ENCODE peak calls at places on chromosomes 5 and 9, in seven cellular contexts. Q is spleen, N is HepG2, V is HCT116, F is prostate gland, Z is breast epithelium, J is stomach. U is an unnamed sample.

GRCh38 chr5:6490693-6491092 is 42.0 kb downstream of the UBE2QL1 start:
- DNase-seq in Q (no peak), N (no peak), V (no peak), F (no peak), Z (no peak), J (peak), U (no peak)

GRCh38 chr9:125757834-125758233 is 10.7 kb downstream of the PBX3 start:
- DNase-seq in Q (no peak), N (no peak), V (no peak), F (no peak), Z (no peak), J (no peak), U (no peak)

GRCh38 chr9:14314929-14315753 is 1.2 kb upstream of the NFIB start:
- DNase-seq in Q (peak), N (peak), V (no peak), F (peak), Z (peak), J (peak), U (peak)

GRCh38 chr5:104635216-104635615 is 1072.6 kb upstream of the NUDT12 start:
- DNase-seq in Q (no peak), N (no peak), V (no peak), F (no peak), Z (no peak), J (no peak), U (no peak)

GRCh38 chr5:172758077-172758835 is 12.7 kb downstream of the DUSP1 start:
- DNase-seq in Q (peak), N (no peak), V (no peak), F (no peak), Z (no peak), J (no peak), U (peak)

GRCh38 chr9:93684161-93684765 is 107.9 kb downstream of the PHF2 start:
- DNase-seq in Q (peak), N (no peak), V (no peak), F (peak), Z (no peak), J (no peak), U (no peak)

GRCh38 chr5:91296691-91297143 is 86.4 kb downstream of the ARRDC3 start:
- DNase-seq in Q (no peak), N (no peak), V (no peak), F (no peak), Z (peak), J (peak), U (peak)

GRCh38 chr9:28600226-28600625 is 1026.9 kb upstream of the C9orf72 start:
- DNase-seq in Q (no peak), N (no peak), V (no peak), F (no peak), Z (no peak), J (no peak), U (no peak)

GRCh38 chr9:128149001-128149701 is at the start of gene LCN2:
- DNase-seq in Q (peak), N (no peak), V (peak), F (peak), Z (peak), J (peak), U (no peak)

GRCh38 chr9:127498298-127498697 is 47.0 kb downstream of the LRSAM1 start:
- DNase-seq in Q (no peak), N (no peak), V (no peak), F (no peak), Z (no peak), J (no peak), U (no peak)

GRCh38 chr5:10936081-10936480 is 175.0 kb upstream of the DAP start:
- DNase-seq in Q (no peak), N (no peak), V (no peak), F (no peak), Z (no peak), J (no peak), U (no peak)

GRCh38 chr9:21660976-21661375 is 141.5 kb upstream of the MTAP start:
- DNase-seq in Q (no peak), N (no peak), V (no peak), F (no peak), Z (no peak), J (no peak), U (no peak)

GRCh38 chr9:134333234-134333873 is 7.1 kb downstream of the RXRA start:
- DNase-seq in Q (no peak), N (peak), V (no peak), F (no peak), Z (no peak), J (peak), U (no peak)

GRCh38 chr5:80185095-80185494 is 70.8 kb downstream of the SERINC5 start:
- DNase-seq in Q (no peak), N (no peak), V (no peak), F (no peak), Z (no peak), J (no peak), U (no peak)

GRCh38 chr9:107888773-107889227 is 399.2 kb upstream of the KLF4 start:
- DNase-seq in Q (no peak), N (no peak), V (no peak), F (no peak), Z (no peak), J (no peak), U (no peak)

GRCh38 chr5:124641154-124641792 is 105.2 kb downstream of the ZNF608 start:
- DNase-seq in Q (no peak), N (no peak), V (no peak), F (no peak), Z (no peak), J (peak), U (no peak)

GRCh38 chr5:174371600-174372094 is 326.1 kb downstream of the NSG2 start:
- DNase-seq in Q (no peak), N (no peak), V (peak), F (no peak), Z (no peak), J (no peak), U (no peak)

GRCh38 chr5:33237471-33237870 is 203.3 kb upstream of the TARS1 start:
- DNase-seq in Q (no peak), N (no peak), V (no peak), F (no peak), Z (no peak), J (no peak), U (no peak)

GRCh38 chr9:133009906-133010582 is 20.8 kb upstream of the GTF3C5 start:
- DNase-seq in Q (no peak), N (no peak), V (no peak), F (no peak), Z (no peak), J (no peak), U (peak)

GRCh38 chr9:125436613-125437443 is 175.2 kb downstream of the GAPVD1 start:
- DNase-seq in Q (no peak), N (no peak), V (no peak), F (no peak), Z (no peak), J (no peak), U (peak)

GRCh38 chr9:555493-555892 is 286.0 kb upstream of the DMRT1 start:
- DNase-seq in Q (no peak), N (no peak), V (no peak), F (no peak), Z (no peak), J (no peak), U (no peak)

DNA sequence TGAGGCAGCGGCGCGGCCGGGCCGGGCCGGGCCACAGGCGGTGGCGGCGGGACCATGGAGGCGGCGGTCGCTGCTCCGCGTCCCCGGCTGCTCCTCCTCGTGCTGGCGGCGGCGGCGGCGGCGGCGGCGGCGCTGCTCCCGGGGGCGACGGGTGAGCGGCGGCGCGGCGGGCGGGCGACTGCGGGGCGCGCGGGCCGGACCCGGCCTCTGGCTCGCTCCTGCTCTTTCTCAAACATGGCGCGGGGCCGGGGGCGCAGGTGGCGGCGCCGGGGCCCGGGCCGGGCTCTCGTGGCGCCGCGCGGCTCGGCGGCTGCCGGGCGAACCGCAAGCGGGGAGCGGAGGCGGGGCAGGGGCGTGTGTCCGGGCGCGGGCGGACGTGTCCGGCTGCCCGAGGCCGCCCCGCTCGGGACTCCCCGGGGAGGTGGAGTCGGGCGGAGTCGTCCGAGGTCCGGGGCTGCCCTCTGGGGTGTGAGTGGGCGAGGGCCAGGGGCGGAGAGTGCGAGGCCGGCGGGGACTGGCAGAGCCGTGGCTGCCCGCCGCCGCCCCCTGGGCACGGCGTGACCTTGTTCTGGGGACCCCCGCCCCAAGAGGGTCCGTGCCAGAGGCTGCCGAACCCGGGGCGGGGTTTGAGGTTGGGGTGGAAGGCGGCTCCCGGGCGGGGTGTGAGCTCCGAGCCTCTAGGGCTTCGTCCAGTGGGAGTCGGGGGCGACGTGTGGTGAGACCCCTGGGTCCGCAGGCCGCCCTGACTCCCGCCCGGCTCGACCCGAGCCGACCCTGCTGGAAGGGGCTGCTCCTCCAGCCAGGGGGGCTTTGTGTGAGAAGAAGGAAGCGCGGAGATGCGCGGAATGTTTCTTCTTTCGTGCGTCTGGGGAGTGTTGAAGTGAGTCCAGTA is 485 bp downstream of the TGFBR1 start:
- DNase-seq in Q (peak), N (peak), V (no peak), F (peak), Z (peak), J (peak), U (peak)
- TF ChIP-seq POLR2AphosphoS5 in Q (no peak), N (no peak), V (no peak), F (no peak), Z (no peak), J (no peak), U (no peak)

GRCh38 chr9:111937301-111937700 is 40.7 kb downstream of the UGCG start:
- DNase-seq in Q (no peak), N (no peak), V (no peak), F (no peak), Z (no peak), J (no peak), U (no peak)
- TF ChIP-seq POLR2A in Q (no peak), N (no peak), V (no peak), F (no peak), Z (no peak), J (no peak), U (no peak)

DNA sequence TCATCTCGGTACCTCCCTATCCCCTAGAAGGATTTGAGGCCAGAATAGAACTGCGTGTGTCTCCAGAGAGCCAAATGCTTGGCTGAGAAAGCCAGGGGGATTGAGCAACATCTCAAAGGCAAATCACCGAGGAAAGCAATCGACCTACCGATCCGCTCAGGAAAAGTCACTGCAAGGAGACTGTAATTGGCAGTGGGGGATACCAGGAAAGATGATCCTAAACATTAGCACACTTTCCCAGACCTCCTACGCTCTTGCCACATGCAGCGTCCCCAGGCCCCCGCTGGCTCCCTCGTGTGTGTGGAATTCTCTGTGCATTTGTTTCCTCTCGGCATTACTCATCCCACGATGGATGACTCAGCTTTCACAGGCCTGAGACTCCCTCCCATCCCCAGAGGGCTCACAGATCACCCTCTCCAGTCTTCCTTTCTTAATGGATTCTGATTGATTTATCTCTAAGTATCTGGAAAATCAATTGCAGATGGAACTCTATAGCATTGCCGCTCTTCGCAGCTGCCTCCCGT is 82.2 kb upstream of the ICE1 start:
- DNase-seq in Q (no peak), N (peak), V (peak), F (no peak), Z (peak), J (peak), U (peak)
- TF ChIP-seq POLR2AphosphoS5 in Q (no peak), N (no peak), V (peak), F (no peak), Z (peak), J (no peak), U (no peak)

DNA sequence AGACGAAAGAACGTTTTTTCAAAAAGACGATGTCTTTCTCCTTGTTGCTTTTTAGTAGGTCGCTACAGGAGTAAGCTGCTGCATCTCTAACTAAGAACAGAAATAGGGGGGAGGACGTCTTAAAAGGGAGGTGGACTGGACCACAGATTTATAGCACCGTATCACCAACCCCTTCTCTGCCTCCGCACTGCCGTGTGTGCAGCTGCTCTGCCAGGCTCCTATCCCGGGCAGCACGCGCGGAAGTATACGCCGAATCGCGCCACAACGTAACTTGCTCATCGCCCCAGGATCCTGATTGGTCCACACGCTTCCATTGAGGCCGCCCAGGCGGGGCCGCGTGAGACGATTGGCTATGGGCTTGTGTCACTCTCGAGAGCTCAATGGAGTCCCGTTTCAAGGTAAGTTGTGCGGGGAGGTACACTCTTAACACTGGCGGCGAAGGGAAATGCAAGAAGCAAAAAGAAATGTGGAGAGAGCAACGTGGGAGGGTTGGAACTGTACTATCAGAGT is at the start of gene ELAVL2:
- DNase-seq in Q (peak), N (no peak), V (no peak), F (peak), Z (peak), J (peak), U (peak)
- TF ChIP-seq POLR2A in Q (no peak), N (no peak), V (no peak), F (no peak), Z (no peak), J (no peak), U (no peak)

DNA sequence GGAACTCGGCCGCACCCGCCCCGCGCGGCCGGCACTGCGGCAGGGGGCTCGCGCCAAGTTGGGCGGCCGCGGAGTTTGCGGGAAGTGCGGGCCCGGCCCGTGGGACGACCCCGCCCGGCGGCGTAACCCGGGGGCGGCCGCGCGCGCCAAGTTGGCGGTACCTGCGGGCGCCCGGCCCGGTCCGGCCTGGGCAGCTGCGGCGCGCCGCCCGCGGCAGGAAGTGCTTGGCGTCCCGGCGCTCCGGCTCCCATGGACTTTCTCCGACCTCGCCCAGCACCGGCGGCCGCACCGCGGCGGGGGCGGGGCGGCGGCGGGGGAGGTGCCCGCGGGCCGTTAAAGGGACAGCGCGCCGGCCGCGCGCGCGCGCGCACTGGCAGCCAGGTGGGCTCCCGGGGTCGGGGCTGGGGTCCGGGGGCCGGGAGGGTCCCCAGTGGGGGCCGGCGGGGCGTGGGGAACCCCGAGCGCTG is at the start of gene NACC2:
- DNase-seq in Q (peak), N (no peak), V (no peak), F (peak), Z (no peak), J (peak), U (no peak)
- TF ChIP-seq POLR2AphosphoS5 in Q (peak), N (no peak), V (peak), F (no peak), Z (no peak), J (no peak), U (no peak)

DNA sequence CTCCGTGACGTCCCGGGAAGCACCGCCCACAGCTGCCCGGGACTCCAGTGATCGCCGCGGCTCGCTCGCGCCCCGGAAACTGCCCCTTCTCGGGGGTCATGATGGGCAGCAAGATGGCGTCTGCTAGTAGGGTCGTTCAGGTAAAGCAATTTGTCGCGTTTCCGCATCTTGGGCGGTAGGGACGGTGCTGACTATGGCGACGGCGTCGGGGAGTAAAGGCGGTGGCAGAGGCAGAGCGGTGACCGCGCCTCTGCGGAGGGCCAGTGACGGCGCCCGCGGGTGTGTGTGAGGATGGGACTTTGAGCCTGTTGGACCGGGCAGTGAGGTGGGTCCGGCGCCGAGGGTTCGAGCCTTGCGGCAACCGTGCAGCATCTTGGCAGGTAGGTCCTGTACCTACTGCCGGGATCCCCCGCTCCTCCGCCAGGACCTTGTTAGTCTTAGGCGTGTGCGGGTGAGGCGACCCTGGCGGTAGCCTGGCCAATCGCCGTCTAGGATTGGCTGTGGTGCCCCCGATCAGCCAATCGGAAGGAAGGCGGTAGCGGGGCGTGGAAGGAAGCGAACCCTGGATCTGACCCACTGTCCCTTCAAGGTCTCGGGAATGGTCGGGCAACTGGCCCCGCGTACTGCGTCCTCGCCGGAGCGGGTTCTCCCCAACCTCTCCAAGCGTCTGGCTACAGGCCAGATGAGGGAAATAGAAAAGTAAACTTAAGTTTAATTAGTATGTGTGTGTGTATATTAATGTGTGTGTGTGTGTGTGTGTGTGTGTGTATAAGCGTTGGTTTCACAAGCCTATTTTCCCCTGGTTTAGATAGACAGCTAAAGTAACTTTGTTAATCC is 16.7 kb upstream of the CDK7 start:
- DNase-seq in Q (peak), N (peak), V (peak), F (peak), Z (peak), J (peak), U (peak)
- TF ChIP-seq POLR2A in Q (peak), N (peak), V (peak), F (peak), Z (peak), J (no peak), U (no peak)

DNA sequence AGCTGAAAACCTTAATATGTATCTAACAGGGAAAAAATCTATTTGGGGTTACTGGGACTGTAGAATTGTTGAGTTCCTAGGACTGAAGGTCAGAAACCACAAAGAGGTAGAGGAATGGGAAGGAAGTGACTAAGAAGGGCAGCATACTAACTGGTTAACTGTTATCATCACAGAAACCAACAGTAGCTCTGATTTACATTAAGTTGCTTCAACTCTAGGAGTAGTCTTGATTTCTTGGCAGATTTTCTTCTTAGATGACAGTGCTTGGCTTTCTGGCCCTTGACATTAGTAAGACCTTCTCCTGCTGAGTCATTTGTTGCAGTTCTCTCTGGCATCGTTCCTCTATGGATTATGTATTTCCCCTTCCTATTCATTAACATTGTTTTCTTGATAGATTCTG is 116.1 kb upstream of the RASA1 start:
- DNase-seq in Q (no peak), N (no peak), V (no peak), F (no peak), Z (no peak), J (no peak), U (no peak)
- TF ChIP-seq POLR2AphosphoS5 in Q (no peak), N (no peak), V (no peak), F (no peak), Z (no peak), J (no peak), U (no peak)

DNA sequence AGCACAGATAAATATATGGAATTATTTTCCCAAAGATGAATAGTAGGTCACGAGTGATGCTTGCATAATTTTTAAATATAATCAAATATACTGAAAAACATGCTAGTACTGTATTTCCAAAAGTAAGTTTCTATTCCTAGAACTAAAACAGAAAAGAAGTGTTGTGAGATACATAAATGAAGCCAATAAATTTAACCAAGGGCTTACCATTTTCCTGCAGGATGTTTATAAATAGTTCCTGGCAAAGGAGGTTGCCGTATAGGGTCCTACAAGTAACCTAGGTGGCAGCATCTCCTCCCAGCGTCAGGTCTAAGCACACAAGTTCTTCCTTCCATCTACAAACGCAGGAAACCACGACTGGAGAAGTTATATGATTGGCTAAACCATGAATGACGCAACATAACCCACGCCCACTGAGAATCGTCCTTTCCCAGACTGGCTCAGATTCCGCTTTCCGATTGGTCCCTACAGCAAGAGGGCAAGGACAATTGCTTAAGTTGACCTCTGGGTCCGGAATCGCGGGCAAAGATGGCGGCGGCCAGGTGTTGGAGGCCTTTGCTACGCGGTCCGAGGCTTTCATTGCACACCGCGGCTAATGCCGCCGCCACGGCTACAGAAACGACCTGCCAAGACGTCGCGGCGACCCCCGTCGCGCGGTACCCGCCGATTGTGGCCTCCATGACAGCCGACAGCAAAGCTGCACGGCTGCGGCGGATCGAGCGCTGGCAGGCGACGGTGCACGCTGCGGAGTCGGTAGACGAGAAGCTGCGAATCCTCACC is at the start of gene MRPS30:
- DNase-seq in Q (peak), N (peak), V (peak), F (peak), Z (peak), J (peak), U (peak)
- TF ChIP-seq POLR2A in Q (peak), N (peak), V (peak), F (peak), Z (no peak), J (no peak), U (no peak)